ENCODE peak calls at places on chromosomes 5 and 9, in eight cellular contexts. H is activated T-helper 1 cell treated with anti-CD3 and anti-CD28 coated beads, Interleukin-12 subunit alpha, Interleukin-12 subunit beta, Interleukin-2, Interleukin-4 antibody, amounts not matched to agents 30 ng/mL and 10 ng/mL and 1 ng/mL, durations not matched to agents 14 hours and 24 hours and 36 hours; F is mesothelial cell of epicardium; G is neural crest cell; B is NCI-H1105; D is A549; T is ovary; C is endothelial cell. I is an unnamed sample.

GRCh38 chr9:127899200-127899943 is at the start of gene ST6GALNAC6:
- DNase-seq in H (peak; percentile 70), F (peak; percentile 54), G (peak; percentile 68), B (peak; percentile 27), D (peak; percentile 69), T (peak; percentile 82), C (peak; percentile 83), I (no peak)

GRCh38 chr9:119101048-119101447 is 268.2 kb downstream of the BRINP1 start:
- DNase-seq in H (no peak), F (no peak), G (no peak), B (no peak), D (no peak), T (no peak), C (no peak), I (no peak)

GRCh38 chr5:143401253-143401845 is 2.1 kb downstream of the NR3C1 start:
- DNase-seq in H (no peak), F (no peak), G (no peak), B (no peak), D (no peak), T (no peak), C (no peak), I (no peak)

GRCh38 chr9:134376386-134377142 is 50.3 kb downstream of the RXRA start:
- DNase-seq in H (no peak), F (no peak), G (no peak), B (no peak), D (no peak), T (no peak), C (no peak), I (no peak)

GRCh38 chr9:115507148-115507547 is 389.2 kb upstream of the TNC start:
- DNase-seq in H (no peak), F (no peak), G (no peak), B (no peak), D (no peak), T (no peak), C (no peak), I (peak; percentile 28)

GRCh38 chr5:92222449-92222848 is 839.3 kb upstream of the ARRDC3 start:
- DNase-seq in H (no peak), F (no peak), G (no peak), B (no peak), D (no peak), T (no peak), C (no peak), I (no peak)

GRCh38 chr9:30913331-30913730 is 1471.1 kb upstream of the ACO1 start:
- DNase-seq in H (no peak), F (no peak), G (no peak), B (no peak), D (no peak), T (no peak), C (no peak), I (no peak)

GRCh38 chr9:86944974-86945867 is 2.1 kb downstream of the GAS1 start:
- DNase-seq in H (no peak), F (peak; percentile 24), G (peak; percentile 18), B (no peak), D (no peak), T (peak; percentile 40), C (peak; percentile 57), I (no peak)

GRCh38 chr5:154756203-154756870 is 1.2 kb downstream of the LARP1 start:
- DNase-seq in H (peak; percentile 27), F (no peak), G (peak; percentile 33), B (no peak), D (no peak), T (peak; percentile 58), C (peak; percentile 56), I (peak; percentile 33)

GRCh38 chr9:4615251-4615650 is 46.8 kb upstream of the PLPP6 start:
- DNase-seq in H (no peak), F (no peak), G (no peak), B (no peak), D (no peak), T (no peak), C (no peak), I (no peak)

GRCh38 chr5:82348749-82349148 is 70.6 kb upstream of the RPS23 start:
- DNase-seq in H (no peak), F (no peak), G (no peak), B (no peak), D (no peak), T (no peak), C (no peak), I (no peak)

GRCh38 chr5:38670878-38671277 is 114.4 kb upstream of the LIFR start:
- DNase-seq in H (no peak), F (no peak), G (no peak), B (no peak), D (no peak), T (no peak), C (no peak), I (no peak)

GRCh38 chr5:159095218-159095617 is 4.5 kb downstream of the EBF1 start:
- DNase-seq in H (no peak), F (no peak), G (no peak), B (no peak), D (no peak), T (no peak), C (peak; percentile 11), I (no peak)

GRCh38 chr9:98998441-98999151 is 54.9 kb downstream of the COL15A1 start:
- DNase-seq in H (peak; percentile 41), F (peak; percentile 51), G (peak; percentile 89), B (no peak), D (peak; percentile 81), T (peak; percentile 86), C (peak; percentile 90), I (no peak)

GRCh38 chr9:114364123-114364522 is 23.7 kb downstream of the AKNA start:
- DNase-seq in H (no peak), F (no peak), G (no peak), B (no peak), D (no peak), T (no peak), C (no peak), I (no peak)

GRCh38 chr9:95025213-95026170 is 292.0 kb downstream of the FANCC start:
- DNase-seq in H (no peak), F (no peak), G (no peak), B (no peak), D (no peak), T (peak; percentile 73), C (no peak), I (no peak)

GRCh38 chr9:117403848-117404247 is 11.0 kb downstream of the ASTN2 start:
- DNase-seq in H (no peak), F (no peak), G (no peak), B (peak; percentile 78), D (no peak), T (no peak), C (no peak), I (no peak)

GRCh38 chr5:175517824-175518450 is 39.6 kb downstream of the SFXN1 start:
- DNase-seq in H (peak; percentile 73), F (no peak), G (no peak), B (no peak), D (no peak), T (no peak), C (no peak), I (no peak)

GRCh38 chr9:99169982-99170761 is 51.6 kb downstream of the ALG2 start:
- DNase-seq in H (no peak), F (no peak), G (no peak), B (peak; percentile 64), D (no peak), T (no peak), C (peak; percentile 26), I (no peak)

GRCh38 chr5:72523960-72524582 is 16.9 kb upstream of the ZNF366 start:
- DNase-seq in H (no peak), F (no peak), G (no peak), B (no peak), D (no peak), T (no peak), C (no peak), I (no peak)

GRCh38 chr5:172035039-172035438 is 28.6 kb upstream of the FBXW11 start:
- DNase-seq in H (no peak), F (no peak), G (no peak), B (no peak), D (no peak), T (no peak), C (no peak), I (no peak)

GRCh38 chr5:77262685-77263084 is 52.2 kb downstream of the PDE8B start:
- DNase-seq in H (no peak), F (no peak), G (no peak), B (no peak), D (no peak), T (no peak), C (no peak), I (peak; percentile 12)

GRCh38 chr5:79107020-79107796 is 4.4 kb upstream of the BHMT start:
- DNase-seq in H (no peak), F (no peak), G (no peak), B (no peak), D (no peak), T (no peak), C (no peak), I (no peak)

GRCh38 chr5:132471944-132472343 is 18.6 kb downstream of the IRF1 start:
- DNase-seq in H (no peak), F (no peak), G (no peak), B (no peak), D (no peak), T (no peak), C (no peak), I (no peak)

GRCh38 chr5:172685036-172685435 is 44.0 kb downstream of the NEURL1B start:
- DNase-seq in H (no peak), F (no peak), G (no peak), B (no peak), D (no peak), T (no peak), C (no peak), I (no peak)

GRCh38 chr9:14296462-14296861 is 17.5 kb downstream of the NFIB start:
- DNase-seq in H (no peak), F (no peak), G (no peak), B (no peak), D (no peak), T (peak; percentile 25), C (no peak), I (no peak)

GRCh38 chr5:38541174-38541724 is 15.2 kb downstream of the LIFR start:
- DNase-seq in H (no peak), F (no peak), G (no peak), B (peak; percentile 56), D (no peak), T (no peak), C (no peak), I (peak; percentile 58)

GRCh38 chr5:99865159-99865558 is 670.0 kb upstream of the FAM174A start:
- DNase-seq in H (no peak), F (no peak), G (no peak), B (no peak), D (no peak), T (no peak), C (no peak), I (no peak)

GRCh38 chr5:160175438-160176218 is 53.7 kb upstream of the FABP6 start:
- DNase-seq in H (no peak), F (no peak), G (no peak), B (peak; percentile 60), D (no peak), T (peak; percentile 55), C (no peak), I (no peak)

GRCh38 chr9:86187121-86187520 is 72.3 kb downstream of the C9orf153 start:
- DNase-seq in H (no peak), F (no peak), G (no peak), B (no peak), D (no peak), T (no peak), C (no peak), I (no peak)

GRCh38 chr9:123611228-123611627 is 255.2 kb downstream of the CRB2 start:
- DNase-seq in H (no peak), F (no peak), G (no peak), B (no peak), D (no peak), T (no peak), C (no peak), I (no peak)

GRCh38 chr9:237858-238345 is 23.2 kb downstream of the DOCK8 start:
- DNase-seq in H (no peak), F (no peak), G (no peak), B (no peak), D (no peak), T (no peak), C (no peak), I (no peak)

GRCh38 chr5:149389552-149390495 is 10.7 kb upstream of the IL17B start:
- DNase-seq in H (no peak), F (no peak), G (no peak), B (no peak), D (no peak), T (no peak), C (no peak), I (no peak)